ENCODE peak calls at places on chromosomes 3 and 15, in ten cellular contexts. R, S, H, K, A, D, M, G, B and O are unnamed samples.
A peak's percentile ranks its signal among the peaks of the same experiment; 100 is the strongest.

GRCh38 chr15:95884276-95884675 is 446.2 kb upstream of the NR2F2 start:
- DNase-seq in R (no peak), S (no peak), H (no peak), K (no peak), A (no peak), D (no peak), M (no peak), G (no peak), B (no peak), O (no peak)

GRCh38 chr3:30286007-30286669 is 320.3 kb upstream of the TGFBR2 start:
- DNase-seq in R (no peak), S (no peak), H (peak; percentile 56), K (peak; percentile 60), A (no peak), D (no peak), M (peak; percentile 85), G (peak; percentile 41), B (no peak), O (peak; percentile 34)

GRCh38 chr3:12708584-12709192 is 44.8 kb upstream of the RAF1 start:
- DNase-seq in R (no peak), S (no peak), H (peak; percentile 77), K (no peak), A (no peak), D (no peak), M (no peak), G (no peak), B (no peak), O (no peak)

GRCh38 chr3:142209655-142210054 is 15.7 kb downstream of the GK5 start:
- DNase-seq in R (no peak), S (no peak), H (peak; percentile 65), K (no peak), A (no peak), D (no peak), M (peak; percentile 87), G (no peak), B (no peak), O (no peak)

GRCh38 chr15:85542895-85543331 is 162.5 kb downstream of the AKAP13 start:
- DNase-seq in R (no peak), S (no peak), H (no peak), K (peak; percentile 56), A (no peak), D (no peak), M (no peak), G (no peak), B (no peak), O (peak; percentile 55)

GRCh38 chr3:141109761-141110160 is 58.6 kb downstream of the SPSB4 start:
- DNase-seq in R (no peak), S (no peak), H (no peak), K (no peak), A (no peak), D (no peak), M (no peak), G (no peak), B (no peak), O (no peak)

GRCh38 chr15:64149424-64150235 is 1.9 kb upstream of the SNX22 start:
- DNase-seq in R (no peak), S (no peak), H (no peak), K (no peak), A (no peak), D (peak; percentile 61), M (no peak), G (no peak), B (no peak), O (peak; percentile 57)

GRCh38 chr3:69324362-69325025 is 61.4 kb downstream of the FRMD4B start:
- DNase-seq in R (no peak), S (no peak), H (no peak), K (peak; percentile 13), A (no peak), D (peak; percentile 16), M (no peak), G (no peak), B (no peak), O (peak; percentile 37)

GRCh38 chr3:1103525-1103924 is 10.7 kb downstream of the CNTN6 start:
- DNase-seq in R (no peak), S (no peak), H (no peak), K (no peak), A (no peak), D (no peak), M (no peak), G (no peak), B (no peak), O (no peak)